ENCODE peak calls at places on chromosomes 6 and 20, in ten cellular contexts. G, A, Q, F, M, S, Z, E, X and Y are unnamed samples.

GRCh38 chr6:15864033-15864707 is 201.3 kb upstream of the DTNBP1 start:
- DNase-seq in G (no peak), A (no peak), Q (no peak), F (no peak), M (no peak), S (no peak), Z (no peak), E (no peak), X (no peak), Y (no peak)

GRCh38 chr6:13766201-13766634 is 48.1 kb downstream of the MCUR1 start:
- DNase-seq in G (no peak), A (peak; percentile 37), Q (no peak), F (no peak), M (no peak), S (no peak), Z (no peak), E (no peak), X (no peak), Y (no peak)

GRCh38 chr20:22974354-22974753 is 60.8 kb upstream of the SSTR4 start:
- DNase-seq in G (no peak), A (peak; percentile 48), Q (no peak), F (no peak), M (no peak), S (no peak), Z (no peak), E (no peak), X (no peak), Y (no peak)

GRCh38 chr6:21582651-21583050 is 10.9 kb upstream of the SOX4 start:
- DNase-seq in G (no peak), A (peak; percentile 60), Q (no peak), F (no peak), M (no peak), S (no peak), Z (no peak), E (no peak), X (no peak), Y (no peak)

GRCh38 chr6:44058617-44059358 is 68.5 kb downstream of the MRPL14 start:
- DNase-seq in G (peak; percentile 83), A (peak; percentile 98), Q (peak; percentile 85), F (peak; percentile 94), M (peak; percentile 88), S (peak; percentile 63), Z (no peak), E (peak; percentile 85), X (no peak), Y (peak; percentile 84)

GRCh38 chr6:145023116-145023726 is 712.1 kb downstream of the EPM2A start:
- DNase-seq in G (no peak), A (no peak), Q (no peak), F (no peak), M (no peak), S (no peak), Z (no peak), E (no peak), X (no peak), Y (no peak)

GRCh38 chr20:37944456-37944981 is 41.6 kb downstream of the VSTM2L start:
- DNase-seq in G (no peak), A (no peak), Q (no peak), F (no peak), M (no peak), S (peak; percentile 14), Z (no peak), E (no peak), X (no peak), Y (no peak)

GRCh38 chr20:59820204-59821041 is 113.0 kb downstream of the SYCP2 start:
- DNase-seq in G (peak; percentile 44), A (peak; percentile 38), Q (peak; percentile 34), F (no peak), M (peak; percentile 27), S (peak; percentile 19), Z (no peak), E (no peak), X (no peak), Y (no peak)

GRCh38 chr20:58142843-58143185 is 85.6 kb downstream of the ANKRD60 start:
- DNase-seq in G (no peak), A (no peak), Q (no peak), F (no peak), M (no peak), S (no peak), Z (no peak), E (no peak), X (no peak), Y (no peak)

GRCh38 chr20:58140787-58141396 is 87.6 kb downstream of the ANKRD60 start:
- DNase-seq in G (no peak), A (no peak), Q (no peak), F (no peak), M (no peak), S (no peak), Z (no peak), E (no peak), X (no peak), Y (no peak)

GRCh38 chr20:58139849-58140786 is 88.3 kb downstream of the ANKRD60 start:
- DNase-seq in G (no peak), A (no peak), Q (no peak), F (no peak), M (no peak), S (no peak), Z (no peak), E (no peak), X (no peak), Y (no peak)

GRCh38 chr20:58141971-58142842 is 86.2 kb downstream of the ANKRD60 start:
- DNase-seq in G (no peak), A (no peak), Q (no peak), F (no peak), M (no peak), S (no peak), Z (no peak), E (no peak), X (no peak), Y (no peak)

DNA sequence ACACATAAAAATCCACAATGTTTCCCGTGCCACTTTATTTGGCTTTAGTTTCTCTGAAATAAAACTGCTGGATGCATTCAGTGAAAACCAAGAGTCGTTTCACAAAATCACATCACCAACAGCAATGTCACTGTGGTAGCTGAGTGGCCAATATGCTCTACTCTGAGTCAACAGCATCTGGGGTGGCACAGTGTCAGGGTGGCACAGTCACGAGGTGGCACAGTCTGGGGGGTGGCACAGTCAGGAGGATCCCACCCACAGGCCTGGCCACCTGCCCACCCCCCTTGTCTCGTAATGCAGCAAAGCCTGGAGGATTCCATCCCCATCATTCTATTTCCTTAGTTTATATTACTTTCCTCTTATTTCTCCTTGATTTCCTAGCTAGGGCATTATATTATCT is 87.0 kb downstream of the ANKRD60 start:
- DNase-seq in G (no peak), A (no peak), Q (no peak), F (no peak), M (no peak), S (no peak), Z (no peak), E (no peak), X (no peak), Y (no peak)
- H3K27me3 ChIP-seq in G (no peaks in the 10 kb centered on the region), A (no peaks in the 10 kb centered on the region), Q (no peaks in the 10 kb centered on the region), F (peaks cover 27% of the 10 kb centered on the region), M (no peaks in the 10 kb centered on the region), S (no peaks in the 10 kb centered on the region), Z (no peaks in the 10 kb centered on the region), E (no peaks in the 10 kb centered on the region), X (no peaks in the 10 kb centered on the region), Y (no peaks in the 10 kb centered on the region)

GRCh38 chr6:34145161-34146020 is 496 bp downstream of the GRM4 start:
- DNase-seq in G (no peak), A (peak; percentile 18), Q (peak; percentile 80), F (no peak), M (no peak), S (no peak), Z (peak; percentile 13), E (no peak), X (peak; percentile 36), Y (no peak)

GRCh38 chr6:34147906-34148701 is 2.2 kb upstream of the GRM4 start:
- DNase-seq in G (no peak), A (no peak), Q (peak; percentile 35), F (no peak), M (no peak), S (no peak), Z (no peak), E (no peak), X (no peak), Y (no peak)

GRCh38 chr6:34148864-34149810 is 3.2 kb upstream of the GRM4 start:
- DNase-seq in G (no peak), A (no peak), Q (peak; percentile 42), F (no peak), M (no peak), S (no peak), Z (no peak), E (no peak), X (no peak), Y (no peak)

GRCh38 chr6:34146021-34146782 is at the start of gene GRM4:
- DNase-seq in G (no peak), A (no peak), Q (peak; percentile 51), F (no peak), M (no peak), S (no peak), Z (no peak), E (no peak), X (no peak), Y (no peak)

DNA sequence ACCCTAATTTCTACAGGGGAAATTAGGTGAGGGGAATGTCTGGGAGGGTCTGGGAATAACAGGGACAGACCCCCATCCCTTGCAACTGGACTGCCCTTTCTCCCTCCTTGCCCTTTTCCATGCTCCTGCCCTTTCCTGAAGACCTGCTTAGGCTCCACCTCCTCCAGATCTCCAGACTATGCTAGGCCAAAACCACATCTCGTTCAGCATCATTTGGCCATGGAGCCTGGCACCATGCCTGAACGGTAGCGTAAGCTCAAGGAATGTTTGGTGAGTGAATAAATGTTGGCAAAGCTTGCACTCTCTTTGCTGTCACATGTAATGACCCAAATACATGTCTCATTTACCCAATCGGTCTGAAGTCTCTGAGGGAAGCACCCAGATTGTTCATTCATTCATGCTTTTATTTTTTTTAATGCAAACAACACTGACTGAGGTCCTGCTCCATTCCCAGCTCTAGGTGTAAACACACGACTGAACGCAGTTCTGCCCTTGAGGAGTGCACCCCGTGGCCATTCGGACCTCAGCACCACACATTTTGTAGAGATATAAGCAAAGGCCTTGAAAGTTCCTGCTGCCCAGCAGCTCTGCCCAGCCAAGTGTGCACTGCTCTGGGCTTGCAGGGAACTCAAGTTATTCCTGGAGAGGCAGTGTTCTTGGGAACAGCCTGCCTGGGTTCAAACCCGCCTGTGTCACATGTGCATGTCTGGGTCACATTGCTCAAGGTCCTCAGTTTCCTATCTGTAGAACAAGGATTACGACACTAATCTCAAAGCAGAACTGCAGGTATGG is 1.1 kb upstream of the GRM4 start:
- DNase-seq in G (no peak), A (peak; percentile 41), Q (peak; percentile 62), F (no peak), M (no peak), S (no peak), Z (no peak), E (no peak), X (no peak), Y (no peak)
- H3K36me3 ChIP-seq in G (no peaks in the 10 kb centered on the region), A (no peaks in the 10 kb centered on the region), Q (no peaks in the 10 kb centered on the region), F (no peaks in the 10 kb centered on the region), M (no peaks in the 10 kb centered on the region), S (no peaks in the 10 kb centered on the region), Z (no peaks in the 10 kb centered on the region), E (no peaks in the 10 kb centered on the region), X (no peaks in the 10 kb centered on the region), Y (no peaks in the 10 kb centered on the region)

GRCh38 chr6:8066108-8066507 is 1.9 kb upstream of the BLOC1S5 start:
- DNase-seq in G (no peak), A (no peak), Q (no peak), F (no peak), M (no peak), S (no peak), Z (no peak), E (no peak), X (no peak), Y (no peak)
- TF ChIP-seq CTCF in G (no peak), A (no peak), Q (no peak), F (no peak), M (no peak), S (no peak), Z (no peak), E (peak; percentile 43), X (no peak), Y (no peak)

DNA sequence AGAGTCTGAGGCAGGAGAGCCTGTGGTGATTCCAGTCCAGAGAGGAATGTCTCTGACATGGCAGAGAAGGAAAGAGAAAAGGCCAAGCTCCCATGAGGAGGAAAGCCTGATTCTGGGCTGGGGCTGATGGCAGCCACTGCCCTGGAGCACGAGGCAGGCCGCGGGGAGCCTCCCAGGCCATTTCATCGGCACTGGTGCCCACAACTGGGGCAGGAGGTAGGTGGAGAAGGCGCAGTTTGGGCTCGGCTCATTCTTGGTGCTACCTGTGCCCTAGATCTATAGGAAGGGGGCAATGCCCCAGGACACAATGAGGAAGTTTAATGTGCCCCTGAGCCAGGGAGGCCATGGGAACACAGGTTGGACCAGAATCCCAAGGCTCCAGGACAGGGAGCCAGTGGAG is 2.6 kb upstream of the TREML1 start:
- DNase-seq in G (no peak), A (no peak), Q (no peak), F (no peak), M (no peak), S (no peak), Z (no peak), E (no peak), X (no peak), Y (no peak)
- H3K27me3 ChIP-seq in G (no peaks in the 10 kb centered on the region), A (peaks cover 5% of the 10 kb centered on the region), Q (no peaks in the 10 kb centered on the region), F (peaks cover 9% of the 10 kb centered on the region), M (no peaks in the 10 kb centered on the region), S (no peaks in the 10 kb centered on the region), Z (no peaks in the 10 kb centered on the region), E (peaks cover 9% of the 10 kb centered on the region), X (no peaks in the 10 kb centered on the region), Y (no peaks in the 10 kb centered on the region)